ENCODE peak calls at places on chromosomes 7 and 10, in seven cellular contexts. D is lower lobe of right lung, P is NCI-H510A, Y is adrenal gland, B is amygdala, M is NCI-H1436, X is T-helper 1 cell. G is an unnamed sample.

GRCh38 chr10:42523098-42523497 is 115.3 kb downstream of the ZNF33B start:
- DNase-seq in X (no peak), M (no peak), D (no peak), B (no peak), P (no peak), Y (no peak), G (no peak)

GRCh38 chr7:138004046-138004445 is 2.2 kb upstream of the CREB3L2 start:
- DNase-seq in D (no peak), B (no peak), X (no peak), P (no peak), Y (no peak), M (no peak), G (no peak)

GRCh38 chr7:13231216-13231615 is 543.8 kb downstream of the ARL4A start:
- DNase-seq in P (no peak), B (no peak), D (no peak), X (no peak), Y (no peak), M (no peak), G (no peak)

GRCh38 chr10:4514445-4515108 is 311.4 kb upstream of the AKR1E2 start:
- DNase-seq in Y (peak), X (no peak), B (no peak), M (no peak), P (no peak), D (peak), G (no peak)

GRCh38 chr10:102773986-102774385 is 30.2 kb downstream of the WBP1L start:
- DNase-seq in P (no peak), Y (no peak), D (no peak), M (no peak), B (no peak), X (no peak), G (no peak)

GRCh38 chr10:62108768-62109430 is 159.7 kb downstream of the RTKN2 start:
- DNase-seq in B (no peak), D (no peak), Y (no peak), M (no peak), X (no peak), P (no peak), G (no peak)

GRCh38 chr7:130823060-130823459 is 89.1 kb upstream of the KLF14 start:
- DNase-seq in Y (no peak), X (no peak), D (no peak), B (no peak), M (no peak), P (no peak), G (no peak)

GRCh38 chr7:3438352-3438751 is 137.3 kb downstream of the SDK1 start:
- DNase-seq in M (no peak), D (no peak), Y (no peak), B (no peak), X (no peak), P (no peak), G (no peak)

GRCh38 chr7:28062197-28062988 is 118.2 kb downstream of the JAZF1 start:
- DNase-seq in Y (peak), M (peak), X (no peak), D (peak), B (peak), P (peak), G (peak)